ENCODE peak calls at places on chromosomes 5 and 9, in four cellular contexts. Y is testis, Q is left lung, E is A549. P is an unnamed sample.

GRCh38 chr5:132226516-132227234 is 978 bp downstream of the P4HA2 start:
- DNase-seq in Y (peak), Q (no peak), E (no peak), P (peak)

GRCh38 chr9:113973226-113973625 is 97.1 kb downstream of the ZNF618 start:
- DNase-seq in E (no peak), Q (no peak), Y (no peak), P (no peak)

GRCh38 chr9:89254773-89255125 is 56.2 kb upstream of the CKS2 start:
- DNase-seq in Y (no peak), Q (no peak), E (no peak), P (no peak)

GRCh38 chr9:88235615-88236014 is 97.3 kb upstream of the SPATA31C2 start:
- DNase-seq in Y (no peak), E (no peak), Q (no peak), P (no peak)

GRCh38 chr5:177542816-177543472 is 11.4 kb downstream of the FAM193B start:
- DNase-seq in E (no peak), Y (no peak), Q (no peak), P (peak)

GRCh38 chr9:112487008-112487798 is 576 bp downstream of the KIAA1958 start:
- DNase-seq in Y (peak), Q (peak), E (peak), P (peak)

GRCh38 chr9:88696501-88696900 is 161.5 kb downstream of the NXNL2 start:
- DNase-seq in E (no peak), Q (no peak), Y (no peak), P (no peak)

GRCh38 chr9:134936021-134936761 is 18.5 kb upstream of the FCN1 start:
- DNase-seq in Y (peak), E (no peak), Q (no peak), P (peak)

GRCh38 chr9:109894444-109894843 is 114.4 kb downstream of the PALM2AKAP2 start:
- DNase-seq in E (no peak), Y (no peak), Q (no peak), P (no peak)

GRCh38 chr9:6024035-6024554 is 8.7 kb upstream of the RANBP6 start:
- DNase-seq in Y (no peak), E (peak), Q (no peak), P (peak)

GRCh38 chr5:133716475-133717183 is 104.3 kb upstream of the FSTL4 start:
- DNase-seq in E (no peak), Y (no peak), Q (no peak), P (no peak)

GRCh38 chr5:14237313-14238086 is 94.4 kb downstream of the TRIO start:
- DNase-seq in E (no peak), Q (no peak), Y (no peak), P (no peak)

GRCh38 chr9:6567140-6567591 is 78.4 kb downstream of the GLDC start:
- DNase-seq in Y (no peak), E (peak), Q (no peak), P (no peak)

GRCh38 chr5:132411382-132411925 is 41.9 kb downstream of the SLC22A5 start:
- DNase-seq in E (no peak), Q (no peak), Y (no peak), P (no peak)

GRCh38 chr5:157944077-157944633 is 85.2 kb upstream of the CLINT1 start:
- DNase-seq in E (no peak), Y (no peak), Q (no peak), P (no peak)

GRCh38 chr9:107251756-107252322 is 31.2 kb upstream of the RAD23B start:
- DNase-seq in E (no peak), Y (peak), Q (no peak), P (no peak)

GRCh38 chr5:79486116-79486515 is 27.8 kb downstream of the HOMER1 start:
- DNase-seq in Q (no peak), Y (no peak), E (no peak), P (no peak)

GRCh38 chr5:79484731-79485130 is 29.2 kb downstream of the HOMER1 start:
- DNase-seq in Q (no peak), E (no peak), Y (no peak), P (no peak)

GRCh38 chr5:79488775-79489174 is 25.2 kb downstream of the HOMER1 start:
- DNase-seq in E (no peak), Y (no peak), Q (no peak), P (no peak)

GRCh38 chr5:79488058-79488457 is 25.9 kb downstream of the HOMER1 start:
- DNase-seq in Y (no peak), Q (no peak), E (no peak), P (no peak)

GRCh38 chr5:79487251-79487650 is 26.7 kb downstream of the HOMER1 start:
- DNase-seq in Y (no peak), E (no peak), Q (no peak), P (no peak)
- H3K4me3 ChIP-seq in Y (no peak), E (no peak), Q (no peak), P (no peak)

GRCh38 chr9:127878001-127878651 is 651 bp upstream of the AK1 start:
- DNase-seq in Q (no peak), E (no peak), Y (no peak), P (peak)
- H3K4me3 ChIP-seq in Q (peak), E (peak), Y (peak), P (peak)

GRCh38 chr9:133558191-133559126 is 24.0 kb downstream of the ADAMTSL2 start:
- DNase-seq in Q (no peak), E (peak), Y (no peak), P (no peak)
- H3K4me3 ChIP-seq in Q (no peak), E (no peak), Y (no peak), P (no peak)

GRCh38 chr9:84966876-84967830 is 297.6 kb downstream of the NTRK2 start:
- DNase-seq in Q (no peak), Y (no peak), E (no peak), P (peak)
- H3K4me3 ChIP-seq in Q (no peak), Y (no peak), E (no peak), P (no peak)

DNA sequence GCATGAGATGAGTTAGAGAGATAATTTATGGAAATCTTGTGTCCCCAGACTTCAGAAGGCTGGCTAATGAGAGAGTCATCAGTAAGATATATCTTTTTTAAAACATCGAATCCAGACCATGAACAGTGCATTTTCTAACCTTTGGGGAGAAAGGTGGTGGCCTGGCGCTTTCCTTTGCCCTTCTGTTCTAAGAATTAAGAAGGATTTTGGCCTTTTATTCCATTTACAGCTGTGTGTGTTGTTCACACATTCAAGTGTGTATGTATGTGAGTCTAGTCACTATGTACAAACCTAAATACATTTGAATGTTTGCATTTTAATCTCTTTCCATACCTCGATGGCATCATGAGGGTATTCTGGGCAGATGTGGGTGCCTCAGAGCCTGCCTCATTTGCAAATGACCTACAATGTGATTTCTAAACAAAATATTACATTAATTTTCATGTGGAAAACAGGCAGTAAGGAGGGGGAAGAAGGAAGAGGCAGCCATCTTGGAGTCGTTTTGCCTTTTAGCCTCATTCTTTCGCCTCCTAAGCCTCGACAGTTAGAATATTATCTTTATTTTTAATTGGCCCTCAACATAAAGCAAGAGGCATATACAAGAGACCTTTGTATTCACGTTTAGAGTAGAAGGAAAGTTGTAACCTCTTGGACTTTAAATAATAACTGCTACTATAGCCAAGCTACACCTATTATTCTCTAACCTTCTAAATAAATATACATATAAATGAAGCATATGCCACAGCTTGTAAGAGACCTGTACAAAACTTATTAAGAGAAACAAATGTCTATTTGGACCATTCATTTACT is 125.3 kb upstream of the TMEM161B start:
- DNase-seq in E (no peak), Y (no peak), Q (no peak), P (no peak)
- H3K4me3 ChIP-seq in E (no peak), Y (no peak), Q (no peak), P (no peak)

GRCh38 chr5:54520438-54520846 is 2.9 kb downstream of the SNX18 start:
- DNase-seq in Q (no peak), E (no peak), Y (peak), P (no peak)
- H3K4me3 ChIP-seq in Q (peak), E (no peak), Y (peak), P (peak)

DNA sequence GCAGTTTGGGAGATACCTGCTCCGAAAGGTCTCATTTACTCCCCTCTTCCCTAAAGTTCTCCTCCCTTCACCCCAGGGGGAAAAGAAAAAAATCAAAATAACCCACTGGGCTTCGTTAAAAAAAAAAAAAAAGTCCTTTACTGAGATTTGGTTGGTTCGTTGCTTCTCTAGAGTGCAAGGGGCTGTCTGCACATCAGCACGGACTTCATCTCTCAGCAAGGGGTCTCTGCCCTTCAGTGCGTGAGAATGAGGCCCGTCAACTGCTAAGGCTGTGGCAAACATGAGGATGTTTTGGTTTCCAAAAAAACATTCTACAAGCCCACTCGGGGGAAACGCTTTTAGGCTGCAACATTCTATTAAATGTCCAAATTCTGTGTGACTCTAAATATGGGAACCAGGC is 10.0 kb downstream of the BARHL1 start:
- DNase-seq in E (no peak), Y (no peak), Q (no peak), P (no peak)
- H3K4me3 ChIP-seq in E (no peak), Y (no peak), Q (no peak), P (no peak)

GRCh38 chr9:137011130-137011529 is 14.8 kb upstream of the CLIC3 start:
- DNase-seq in Y (no peak), Q (no peak), E (no peak), P (no peak)
- H3K4me3 ChIP-seq in Y (no peak), Q (no peak), E (no peak), P (no peak)

GRCh38 chr9:12773562-12773961 is 1.3 kb upstream of the LURAP1L start:
- DNase-seq in Q (no peak), Y (no peak), E (no peak), P (no peak)
- H3K4me3 ChIP-seq in Q (no peak), Y (no peak), E (no peak), P (no peak)

GRCh38 chr9:97987490-97987889 is 4.3 kb downstream of the ANP32B start:
- DNase-seq in Y (no peak), E (no peak), Q (no peak), P (no peak)
- H3K4me3 ChIP-seq in Y (no peak), E (no peak), Q (no peak), P (no peak)

P was measured in WERI-Rb-1.